ENCODE peak calls at places on chromosomes 12 and 14, in six cellular contexts. T, O, W, A, L and J are unnamed samples.

GRCh38 chr12:123483602-123484273 is 25.8 kb downstream of the SNRNP35 start:
- ATAC-seq in T (no peak), O (no peak), W (no peak), A (no peak), L (no peak), J (no peak)

GRCh38 chr14:77105554-77105953 is 7.5 kb downstream of the CIPC start:
- ATAC-seq in T (no peak), O (no peak), W (no peak), A (no peak), L (no peak), J (no peak)

GRCh38 chr12:64793610-64794009 is 30.8 kb upstream of the TBC1D30 start:
- ATAC-seq in T (no peak), O (no peak), W (peak; percentile 38), A (no peak), L (no peak), J (no peak)

GRCh38 chr12:30043151-30043550 is 259.4 kb upstream of the TMTC1 start:
- ATAC-seq in T (no peak), O (no peak), W (no peak), A (no peak), L (no peak), J (no peak)

GRCh38 chr14:34302654-34303053 is 159.4 kb downstream of the SPTSSA start:
- ATAC-seq in T (no peak), O (no peak), W (no peak), A (no peak), L (no peak), J (peak; percentile 16)

GRCh38 chr12:8829128-8829524 is 6.7 kb downstream of the A2ML1 start:
- ATAC-seq in T (no peak), O (no peak), W (no peak), A (no peak), L (no peak), J (no peak)

GRCh38 chr14:96629082-96629481 is 126.9 kb downstream of the PAPOLA start:
- ATAC-seq in T (no peak), O (no peak), W (no peak), A (no peak), L (no peak), J (no peak)

GRCh38 chr12:128137140-128137539 is 129.8 kb upstream of the TMEM132C start:
- ATAC-seq in T (no peak), O (no peak), W (no peak), A (no peak), L (no peak), J (no peak)

GRCh38 chr12:80539029-80539428 is 95.0 kb downstream of the PTPRQ start:
- ATAC-seq in T (no peak), O (no peak), W (no peak), A (no peak), L (no peak), J (no peak)

GRCh38 chr14:75003250-75004027 is 718 bp downstream of the EIF2B2 start:
- ATAC-seq in T (no peak), O (no peak), W (peak; percentile 23), A (peak; percentile 13), L (no peak), J (peak; percentile 4)

GRCh38 chr12:120368789-120369475 is at the start of gene MSI1:
- ATAC-seq in T (no peak), O (peak; percentile 20), W (no peak), A (peak; percentile 59), L (no peak), J (no peak)

GRCh38 chr14:55850803-55851202 is 267.4 kb upstream of the PELI2 start:
- ATAC-seq in T (no peak), O (no peak), W (no peak), A (peak; percentile 83), L (no peak), J (no peak)

GRCh38 chr12:131135311-131135785 is 181.6 kb downstream of the ADGRD1 start:
- ATAC-seq in T (no peak), O (no peak), W (no peak), A (no peak), L (no peak), J (no peak)

GRCh38 chr14:24095196-24096068 is 1.3 kb downstream of the PCK2 start:
- ATAC-seq in T (no peak), O (no peak), W (peak; percentile 77), A (peak; percentile 1), L (peak; percentile 76), J (no peak)

GRCh38 chr12:132858727-132859266 is 28.6 kb downstream of the CHFR start:
- ATAC-seq in T (no peak), O (no peak), W (no peak), A (no peak), L (no peak), J (no peak)

GRCh38 chr12:97426485-97427116 is 36.0 kb upstream of the RMST start:
- ATAC-seq in T (peak; percentile 55), O (no peak), W (no peak), A (no peak), L (peak; percentile 23), J (peak; percentile 50)

GRCh38 chr12:122336015-122336946 is 70.0 kb upstream of the VPS33A start:
- ATAC-seq in T (no peak), O (no peak), W (peak; percentile 60), A (peak; percentile 59), L (peak; percentile 54), J (no peak)

GRCh38 chr14:99749763-99750715 is 43.2 kb upstream of the EML1 start:
- ATAC-seq in T (no peak), O (no peak), W (no peak), A (no peak), L (no peak), J (no peak)

GRCh38 chr12:106107566-106107965 is 31.2 kb downstream of the NUAK1 start:
- ATAC-seq in T (no peak), O (peak; percentile 25), W (no peak), A (peak; percentile 33), L (no peak), J (no peak)

GRCh38 chr12:125171267-125171666 is 106.0 kb downstream of the AACS start:
- ATAC-seq in T (no peak), O (no peak), W (no peak), A (no peak), L (no peak), J (no peak)

GRCh38 chr12:42482086-42482819 is 107.3 kb downstream of the PRICKLE1 start:
- ATAC-seq in T (peak; percentile 71), O (no peak), W (no peak), A (peak; percentile 7), L (peak; percentile 38), J (peak; percentile 36)

GRCh38 chr12:452667-453210 is 7.0 kb upstream of the B4GALNT3 start:
- ATAC-seq in T (no peak), O (no peak), W (peak; percentile 70), A (no peak), L (no peak), J (no peak)
- TF ChIP-seq CTCF in T (no peak), O (no peak), W (peak; percentile 80), A (no peak), L (no peak), J (no peak)

DNA sequence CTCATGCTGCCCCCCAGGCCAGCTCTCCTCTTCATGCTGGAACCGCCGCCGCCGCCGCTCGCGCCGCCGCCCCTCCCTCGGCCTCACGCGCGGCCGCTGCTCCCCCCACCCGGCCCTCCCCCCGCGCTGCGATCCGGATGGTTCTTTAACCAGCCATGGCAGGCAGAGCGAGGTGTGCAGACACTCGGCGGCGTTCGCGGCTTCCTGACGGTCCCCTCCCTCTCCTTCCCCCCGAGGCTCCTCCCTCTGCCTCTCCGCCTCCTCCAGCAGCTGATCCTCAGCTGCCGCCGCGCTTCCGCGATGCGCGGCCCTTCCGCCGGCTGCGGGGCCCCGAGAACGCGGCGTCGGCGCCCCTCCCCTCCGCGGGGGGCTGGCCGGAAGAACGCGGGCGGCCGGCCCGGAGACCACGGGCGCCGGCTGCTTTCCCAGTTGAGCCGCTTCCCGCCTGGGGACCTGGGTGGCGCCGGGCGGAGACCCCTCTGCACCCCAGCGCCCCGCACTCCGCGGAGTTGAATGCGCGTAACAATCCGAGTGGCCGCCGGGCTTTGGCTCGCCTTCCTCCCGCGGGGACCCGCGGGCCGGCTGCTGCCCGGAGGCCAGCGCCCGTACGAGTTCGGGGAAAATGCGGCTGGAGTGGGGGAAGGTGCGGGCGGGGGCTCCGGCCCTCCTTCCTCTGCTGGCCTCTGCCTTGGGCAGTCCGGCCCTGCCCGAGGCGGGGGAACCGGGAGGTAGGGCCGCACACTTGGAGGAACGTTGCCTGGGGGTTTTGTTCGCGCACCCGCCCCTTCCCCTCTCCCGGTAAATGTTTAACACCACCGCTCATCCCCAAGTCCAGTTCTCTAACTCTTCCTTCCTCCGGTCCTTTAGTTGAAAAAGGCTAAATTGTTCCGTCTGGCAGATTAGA is at the start of gene DCAF5:
- ATAC-seq in T (peak; percentile 96), O (peak; percentile 88), W (peak; percentile 84), A (peak; percentile 90), L (peak; percentile 96), J (peak; percentile 97)
- TF ChIP-seq POLR2A in T (no peak), O (peak; percentile 71), W (peak; percentile 80), A (no peak), L (peak; percentile 88), J (peak; percentile 79)

GRCh38 chr12:109880049-109880931 is at the start of gene GLTP:
- ATAC-seq in T (peak; percentile 94), O (peak; percentile 94), W (peak; percentile 93), A (peak; percentile 99), L (peak; percentile 99), J (peak; percentile 98)
- TF ChIP-seq CTCF in T (peak; percentile 87), O (peak; percentile 89), W (peak; percentile 59), A (peak; percentile 89), L (peak; percentile 50), J (no peak)

DNA sequence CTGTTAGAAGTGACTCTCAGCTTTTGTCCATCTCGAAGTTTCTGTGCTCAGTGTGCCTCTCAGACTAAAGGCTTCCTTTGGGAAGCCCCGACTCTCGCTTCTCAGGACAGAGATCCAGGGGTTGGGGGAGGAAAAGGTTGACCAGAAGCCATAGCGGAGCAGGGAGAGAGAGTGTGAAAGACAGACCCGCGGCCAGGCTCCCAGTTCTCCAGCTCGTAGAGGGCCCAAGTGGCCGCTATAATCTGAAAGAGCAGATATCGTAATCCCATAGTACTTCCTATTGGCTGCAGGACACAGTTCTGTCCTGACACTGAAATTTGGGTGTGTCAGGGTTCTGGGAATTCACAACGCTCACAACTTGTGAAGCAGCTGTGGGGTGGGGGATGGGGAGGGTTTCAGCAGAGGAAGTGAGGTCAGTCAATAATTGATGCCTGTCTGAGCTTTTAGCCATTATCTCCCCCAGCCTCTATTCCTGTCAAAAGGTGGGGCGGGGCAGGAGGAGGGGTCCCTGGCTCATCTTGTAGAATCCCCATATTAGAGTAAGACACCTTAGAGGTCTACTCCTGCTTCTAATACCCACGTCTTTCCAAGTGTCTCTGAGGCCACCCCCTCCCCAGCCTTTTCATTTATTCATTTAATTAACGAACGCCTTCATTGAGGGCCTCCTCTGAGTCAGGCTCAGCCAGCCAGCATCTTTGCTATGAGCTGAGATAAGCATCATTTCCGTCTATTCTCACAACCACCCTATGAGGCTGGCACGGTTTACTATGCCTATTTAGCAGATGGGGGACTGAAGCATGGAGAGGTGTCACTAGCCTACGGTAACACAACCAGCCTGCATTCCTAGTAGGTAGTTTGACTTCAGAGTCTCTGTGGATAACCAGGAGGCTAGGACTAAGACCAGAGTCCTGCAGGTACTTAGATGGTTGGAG is 1.5 kb upstream of the ACVRL1 start:
- ATAC-seq in T (peak; percentile 66), O (no peak), W (no peak), A (no peak), L (peak; percentile 10), J (peak; percentile 82)
- TF ChIP-seq POLR2A in T (no peak), O (no peak), W (no peak), A (no peak), L (no peak), J (peak; percentile 37)